ENCODE peak calls at places on chromosome 1, in nine cellular contexts. One of them, this sample, is unnamed.

GRCh38 chr1:4023678-4024077 is 123.6 kb upstream of the C1orf174 start:
- DNase-seq in spleen: no peak
- DNase-seq in ascending aorta: no peak
- DNase-seq in upper lobe of left lung: no peak
- DNase-seq in IMR-90: no peak
- DNase-seq in hepatocyte: peak
- DNase-seq in tibial artery: no peak
- DNase-seq in adrenal gland: no peak
- DNase-seq in right lobe of liver: no peak
- DNase-seq in this sample: no peak

GRCh38 chr1:163922743-163923186 is 601.0 kb downstream of the NUF2 start:
- DNase-seq in spleen: no peak
- DNase-seq in ascending aorta: no peak
- DNase-seq in upper lobe of left lung: no peak
- DNase-seq in IMR-90: no peak
- DNase-seq in hepatocyte: no peak
- DNase-seq in tibial artery: no peak
- DNase-seq in adrenal gland: no peak
- DNase-seq in right lobe of liver: no peak
- DNase-seq in this sample: no peak

GRCh38 chr1:90074555-90075315 is 79.8 kb downstream of the ZNF326 start:
- DNase-seq in spleen: no peak
- DNase-seq in ascending aorta: no peak
- DNase-seq in upper lobe of left lung: no peak
- DNase-seq in IMR-90: no peak
- DNase-seq in hepatocyte: no peak
- DNase-seq in tibial artery: no peak
- DNase-seq in adrenal gland: no peak
- DNase-seq in right lobe of liver: no peak
- DNase-seq in this sample: no peak

GRCh38 chr1:72419229-72419628 is 136.9 kb upstream of the NEGR1 start:
- DNase-seq in spleen: no peak
- DNase-seq in ascending aorta: no peak
- DNase-seq in upper lobe of left lung: peak
- DNase-seq in IMR-90: no peak
- DNase-seq in hepatocyte: no peak
- DNase-seq in tibial artery: no peak
- DNase-seq in adrenal gland: no peak
- DNase-seq in right lobe of liver: no peak
- DNase-seq in this sample: no peak

GRCh38 chr1:89732643-89733222 is 88.1 kb upstream of the LRRC8D start:
- DNase-seq in spleen: no peak
- DNase-seq in ascending aorta: no peak
- DNase-seq in upper lobe of left lung: no peak
- DNase-seq in IMR-90: no peak
- DNase-seq in hepatocyte: no peak
- DNase-seq in tibial artery: no peak
- DNase-seq in adrenal gland: no peak
- DNase-seq in right lobe of liver: no peak
- DNase-seq in this sample: no peak

GRCh38 chr1:248155927-248156326 is 11.0 kb downstream of the OR2M5 start:
- DNase-seq in spleen: no peak
- DNase-seq in ascending aorta: no peak
- DNase-seq in upper lobe of left lung: no peak
- DNase-seq in IMR-90: no peak
- DNase-seq in hepatocyte: no peak
- DNase-seq in tibial artery: no peak
- DNase-seq in adrenal gland: no peak
- DNase-seq in right lobe of liver: no peak
- DNase-seq in this sample: no peak

GRCh38 chr1:31374511-31375196 is 1.8 kb upstream of the FABP3 start:
- DNase-seq in spleen: no peak
- DNase-seq in ascending aorta: peak
- DNase-seq in upper lobe of left lung: no peak
- DNase-seq in IMR-90: peak
- DNase-seq in hepatocyte: no peak
- DNase-seq in tibial artery: peak
- DNase-seq in adrenal gland: peak
- DNase-seq in right lobe of liver: no peak
- DNase-seq in this sample: peak

GRCh38 chr1:203035111-203036000 is 9.1 kb downstream of the PPFIA4 start:
- DNase-seq in spleen: no peak
- DNase-seq in ascending aorta: peak
- DNase-seq in upper lobe of left lung: no peak
- DNase-seq in IMR-90: no peak
- DNase-seq in hepatocyte: no peak
- DNase-seq in tibial artery: no peak
- DNase-seq in adrenal gland: no peak
- DNase-seq in right lobe of liver: no peak
- DNase-seq in this sample: no peak

GRCh38 chr1:89794406-89794805 is 26.4 kb upstream of the LRRC8D start:
- DNase-seq in spleen: no peak
- DNase-seq in ascending aorta: no peak
- DNase-seq in upper lobe of left lung: no peak
- DNase-seq in IMR-90: peak
- DNase-seq in hepatocyte: peak
- DNase-seq in tibial artery: no peak
- DNase-seq in adrenal gland: no peak
- DNase-seq in right lobe of liver: no peak
- DNase-seq in this sample: no peak

GRCh38 chr1:94309216-94309615 is 71.8 kb upstream of the ARHGAP29 start:
- DNase-seq in spleen: no peak
- DNase-seq in ascending aorta: no peak
- DNase-seq in upper lobe of left lung: no peak
- DNase-seq in IMR-90: no peak
- DNase-seq in hepatocyte: no peak
- DNase-seq in tibial artery: no peak
- DNase-seq in adrenal gland: no peak
- DNase-seq in right lobe of liver: no peak
- DNase-seq in this sample: no peak

GRCh38 chr1:220182656-220183055 is 88.7 kb downstream of the IARS2 start:
- DNase-seq in spleen: no peak
- DNase-seq in ascending aorta: no peak
- DNase-seq in upper lobe of left lung: no peak
- DNase-seq in IMR-90: peak
- DNase-seq in hepatocyte: no peak
- DNase-seq in tibial artery: no peak
- DNase-seq in adrenal gland: no peak
- DNase-seq in right lobe of liver: no peak
- DNase-seq in this sample: no peak

GRCh38 chr1:116126281-116126680 is 15.1 kb downstream of the MAB21L3 start:
- DNase-seq in spleen: no peak
- DNase-seq in ascending aorta: no peak
- DNase-seq in upper lobe of left lung: no peak
- DNase-seq in IMR-90: no peak
- DNase-seq in hepatocyte: no peak
- DNase-seq in tibial artery: no peak
- DNase-seq in adrenal gland: no peak
- DNase-seq in right lobe of liver: no peak
- DNase-seq in this sample: no peak

GRCh38 chr1:196002906-196003305 is 605.3 kb downstream of the KCNT2 start:
- DNase-seq in spleen: no peak
- DNase-seq in ascending aorta: no peak
- DNase-seq in upper lobe of left lung: no peak
- DNase-seq in IMR-90: no peak
- DNase-seq in hepatocyte: no peak
- DNase-seq in tibial artery: no peak
- DNase-seq in adrenal gland: no peak
- DNase-seq in right lobe of liver: no peak
- DNase-seq in this sample: no peak

GRCh38 chr1:85019989-85020388 is 23.1 kb upstream of the MCOLN2 start:
- DNase-seq in spleen: no peak
- DNase-seq in ascending aorta: no peak
- DNase-seq in upper lobe of left lung: no peak
- DNase-seq in IMR-90: peak
- DNase-seq in hepatocyte: peak
- DNase-seq in tibial artery: no peak
- DNase-seq in adrenal gland: no peak
- DNase-seq in right lobe of liver: no peak
- DNase-seq in this sample: no peak

GRCh38 chr1:31560394-31560793 is 15.9 kb upstream of the TINAGL1 start:
- DNase-seq in spleen: no peak
- DNase-seq in ascending aorta: no peak
- DNase-seq in upper lobe of left lung: no peak
- DNase-seq in IMR-90: no peak
- DNase-seq in hepatocyte: no peak
- DNase-seq in tibial artery: no peak
- DNase-seq in adrenal gland: no peak
- DNase-seq in right lobe of liver: no peak
- DNase-seq in this sample: no peak

GRCh38 chr1:57467825-57468224 is 44.0 kb upstream of the DAB1 start:
- DNase-seq in spleen: no peak
- DNase-seq in ascending aorta: no peak
- DNase-seq in upper lobe of left lung: no peak
- DNase-seq in IMR-90: no peak
- DNase-seq in hepatocyte: no peak
- DNase-seq in tibial artery: no peak
- DNase-seq in adrenal gland: no peak
- DNase-seq in right lobe of liver: no peak
- DNase-seq in this sample: no peak

GRCh38 chr1:239197871-239198270 is 188.5 kb upstream of the CHRM3 start:
- DNase-seq in spleen: no peak
- DNase-seq in ascending aorta: no peak
- DNase-seq in upper lobe of left lung: no peak
- DNase-seq in IMR-90: no peak
- DNase-seq in hepatocyte: no peak
- DNase-seq in tibial artery: no peak
- DNase-seq in adrenal gland: no peak
- DNase-seq in right lobe of liver: no peak
- DNase-seq in this sample: no peak

GRCh38 chr1:28437260-28437923 is 67.9 kb downstream of the PHACTR4 start:
- DNase-seq in spleen: no peak
- DNase-seq in ascending aorta: peak
- DNase-seq in upper lobe of left lung: no peak
- DNase-seq in IMR-90: peak
- DNase-seq in hepatocyte: peak
- DNase-seq in tibial artery: peak
- DNase-seq in adrenal gland: peak
- DNase-seq in right lobe of liver: no peak
- DNase-seq in this sample: peak

GRCh38 chr1:6603851-6604558 is 1.3 kb upstream of the KLHL21 start:
- DNase-seq in spleen: peak
- DNase-seq in ascending aorta: peak
- DNase-seq in upper lobe of left lung: peak
- DNase-seq in IMR-90: peak
- DNase-seq in hepatocyte: peak
- DNase-seq in tibial artery: peak
- DNase-seq in adrenal gland: peak
- DNase-seq in right lobe of liver: peak
- DNase-seq in this sample: peak

GRCh38 chr1:68116643-68117235 is 66.3 kb upstream of the DIRAS3 start:
- DNase-seq in spleen: no peak
- DNase-seq in ascending aorta: peak
- DNase-seq in upper lobe of left lung: no peak
- DNase-seq in IMR-90: peak
- DNase-seq in hepatocyte: peak
- DNase-seq in tibial artery: no peak
- DNase-seq in adrenal gland: peak
- DNase-seq in right lobe of liver: no peak
- DNase-seq in this sample: no peak

GRCh38 chr1:86548863-86549262 is 2.0 kb downstream of the CLCA4 start:
- DNase-seq in spleen: no peak
- DNase-seq in ascending aorta: no peak
- DNase-seq in upper lobe of left lung: no peak
- DNase-seq in IMR-90: no peak
- DNase-seq in hepatocyte: no peak
- DNase-seq in tibial artery: no peak
- DNase-seq in adrenal gland: no peak
- DNase-seq in right lobe of liver: no peak
- DNase-seq in this sample: no peak
- H3K27ac ChIP-seq in spleen: no peak
- H3K27ac ChIP-seq in ascending aorta: no peak
- H3K27ac ChIP-seq in upper lobe of left lung: no peak
- H3K27ac ChIP-seq in IMR-90: no peak
- H3K27ac ChIP-seq in hepatocyte: peak
- H3K27ac ChIP-seq in tibial artery: no peak
- H3K27ac ChIP-seq in adrenal gland: no peak
- H3K27ac ChIP-seq in right lobe of liver: no peak
- H3K27ac ChIP-seq in this sample: no peak

DNA sequence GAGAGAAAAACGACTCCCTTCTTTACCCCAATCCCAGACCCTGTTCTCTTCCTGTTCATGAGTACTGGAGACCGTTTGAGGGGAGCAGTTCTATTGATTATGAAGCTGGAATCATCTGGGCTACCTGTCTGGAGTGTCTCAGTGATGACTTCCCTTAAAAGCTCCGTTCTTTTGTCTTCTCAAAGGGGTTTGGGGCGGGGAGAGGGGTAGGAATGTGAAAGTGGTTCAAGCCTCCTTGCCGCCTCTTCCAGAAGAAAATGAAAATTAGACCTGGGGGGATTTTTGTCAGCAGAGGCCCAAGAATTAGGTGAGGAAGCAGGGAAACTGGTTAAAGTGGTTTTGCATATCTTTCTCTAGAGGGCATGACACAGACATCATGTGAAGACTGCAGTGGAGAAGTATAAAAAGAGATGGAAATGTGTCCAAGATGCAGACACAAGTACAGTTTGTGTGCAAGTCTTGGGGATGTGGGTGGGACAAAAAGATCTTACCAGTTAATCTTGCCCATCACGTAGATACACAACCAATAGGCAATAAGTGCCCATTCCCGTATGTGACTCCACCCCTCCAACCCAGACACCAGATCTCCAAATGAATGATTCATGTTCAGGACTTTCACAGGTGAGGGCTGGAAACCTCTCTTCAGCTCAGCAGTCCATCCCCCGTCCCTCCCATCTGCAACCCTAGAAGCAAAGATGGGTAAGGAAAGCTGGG is 470 bp upstream of the MTMR11 start:
- DNase-seq in spleen: no peak
- DNase-seq in ascending aorta: no peak
- DNase-seq in upper lobe of left lung: no peak
- DNase-seq in IMR-90: peak
- DNase-seq in hepatocyte: peak
- DNase-seq in tibial artery: no peak
- DNase-seq in adrenal gland: no peak
- DNase-seq in right lobe of liver: no peak
- DNase-seq in this sample: no peak
- H3K27ac ChIP-seq in spleen: no peak
- H3K27ac ChIP-seq in ascending aorta: peak
- H3K27ac ChIP-seq in upper lobe of left lung: peak
- H3K27ac ChIP-seq in IMR-90: peak
- H3K27ac ChIP-seq in hepatocyte: peak
- H3K27ac ChIP-seq in tibial artery: peak
- H3K27ac ChIP-seq in adrenal gland: peak
- H3K27ac ChIP-seq in right lobe of liver: no peak
- H3K27ac ChIP-seq in this sample: peak

GRCh38 chr1:15952317-15953258 is 23.3 kb downstream of the ZBTB17 start:
- DNase-seq in spleen: peak
- DNase-seq in ascending aorta: no peak
- DNase-seq in upper lobe of left lung: no peak
- DNase-seq in IMR-90: peak
- DNase-seq in hepatocyte: peak
- DNase-seq in tibial artery: no peak
- DNase-seq in adrenal gland: no peak
- DNase-seq in right lobe of liver: no peak
- DNase-seq in this sample: no peak
- H3K27ac ChIP-seq in spleen: peak
- H3K27ac ChIP-seq in ascending aorta: peak
- H3K27ac ChIP-seq in upper lobe of left lung: peak
- H3K27ac ChIP-seq in IMR-90: peak
- H3K27ac ChIP-seq in hepatocyte: peak
- H3K27ac ChIP-seq in tibial artery: peak
- H3K27ac ChIP-seq in adrenal gland: peak
- H3K27ac ChIP-seq in right lobe of liver: no peak
- H3K27ac ChIP-seq in this sample: peak

GRCh38 chr1:175978476-175978875 is 228.6 kb downstream of the COP1 start:
- DNase-seq in spleen: no peak
- DNase-seq in ascending aorta: no peak
- DNase-seq in upper lobe of left lung: no peak
- DNase-seq in IMR-90: peak
- DNase-seq in hepatocyte: no peak
- DNase-seq in tibial artery: no peak
- DNase-seq in adrenal gland: no peak
- DNase-seq in right lobe of liver: no peak
- DNase-seq in this sample: no peak
- H3K27ac ChIP-seq in spleen: no peak
- H3K27ac ChIP-seq in ascending aorta: no peak
- H3K27ac ChIP-seq in upper lobe of left lung: no peak
- H3K27ac ChIP-seq in IMR-90: no peak
- H3K27ac ChIP-seq in hepatocyte: no peak
- H3K27ac ChIP-seq in tibial artery: no peak
- H3K27ac ChIP-seq in adrenal gland: no peak
- H3K27ac ChIP-seq in right lobe of liver: no peak
- H3K27ac ChIP-seq in this sample: no peak